ENCODE peak calls at places on chromosomes 12 and 14, in four cellular contexts. One of them, this sample, is unnamed.

GRCh38 chr14:104554608-104555401 is 24.8 kb upstream of the C14orf180 start:
- DNase-seq in upper lobe of right lung: peak; percentile 34
- DNase-seq in thoracic aorta: no peak
- DNase-seq in brain microvascular endothelial cell: no peak
- DNase-seq in this sample: no peak

GRCh38 chr14:70724061-70724596 is 82.4 kb downstream of the TTC9 start:
- DNase-seq in brain microvascular endothelial cell: no peak
- DNase-seq in upper lobe of right lung: no peak
- DNase-seq in thoracic aorta: no peak
- DNase-seq in this sample: no peak

GRCh38 chr12:5083955-5084849 is 40.5 kb downstream of the KCNA5 start:
- DNase-seq in thoracic aorta: no peak
- DNase-seq in upper lobe of right lung: no peak
- DNase-seq in brain microvascular endothelial cell: peak; percentile 74
- DNase-seq in this sample: no peak

GRCh38 chr12:24462946-24463345 is 486.0 kb downstream of the BCAT1 start:
- DNase-seq in brain microvascular endothelial cell: no peak
- DNase-seq in upper lobe of right lung: no peak
- DNase-seq in thoracic aorta: no peak
- DNase-seq in this sample: no peak

GRCh38 chr12:45909041-45909713 is 81.2 kb downstream of the SCAF11 start:
- DNase-seq in upper lobe of right lung: no peak
- DNase-seq in brain microvascular endothelial cell: no peak
- DNase-seq in thoracic aorta: no peak
- DNase-seq in this sample: no peak

GRCh38 chr12:52162971-52163370 is 28.8 kb downstream of the KRT80 start:
- DNase-seq in upper lobe of right lung: no peak
- DNase-seq in brain microvascular endothelial cell: no peak
- DNase-seq in thoracic aorta: no peak
- DNase-seq in this sample: no peak

GRCh38 chr12:46459111-46459510 is 86.5 kb upstream of the SLC38A2 start:
- DNase-seq in thoracic aorta: no peak
- DNase-seq in brain microvascular endothelial cell: peak; percentile 94
- DNase-seq in upper lobe of right lung: no peak
- DNase-seq in this sample: no peak

GRCh38 chr12:109741286-109741969 is 27.8 kb downstream of the FAM222A start:
- DNase-seq in thoracic aorta: no peak
- DNase-seq in brain microvascular endothelial cell: no peak
- DNase-seq in upper lobe of right lung: peak; percentile 49
- DNase-seq in this sample: no peak

GRCh38 chr12:51814311-51815088 is 34.0 kb downstream of the FIGNL2 start:
- DNase-seq in brain microvascular endothelial cell: peak; percentile 25
- DNase-seq in thoracic aorta: no peak
- DNase-seq in upper lobe of right lung: peak; percentile 92
- DNase-seq in this sample: peak; percentile 63

GRCh38 chr12:80064269-80064668 is 35.1 kb upstream of the OTOGL start:
- DNase-seq in thoracic aorta: no peak
- DNase-seq in upper lobe of right lung: no peak
- DNase-seq in brain microvascular endothelial cell: peak; percentile 56
- DNase-seq in this sample: no peak

GRCh38 chr14:85597701-85598100 is 67.8 kb downstream of the FLRT2 start:
- DNase-seq in brain microvascular endothelial cell: no peak
- DNase-seq in upper lobe of right lung: no peak
- DNase-seq in thoracic aorta: no peak
- DNase-seq in this sample: no peak

GRCh38 chr12:39816671-39817185 is 197.1 kb upstream of the ABCD2 start:
- DNase-seq in thoracic aorta: no peak
- DNase-seq in upper lobe of right lung: no peak
- DNase-seq in brain microvascular endothelial cell: no peak
- DNase-seq in this sample: no peak

GRCh38 chr12:7856516-7856915 is 16.2 kb downstream of the SLC2A14 start:
- DNase-seq in brain microvascular endothelial cell: peak; percentile 20
- DNase-seq in upper lobe of right lung: no peak
- DNase-seq in thoracic aorta: no peak
- DNase-seq in this sample: no peak

GRCh38 chr12:57141249-57141648 is 6.2 kb downstream of the LRP1-AS start:
- DNase-seq in upper lobe of right lung: no peak
- DNase-seq in thoracic aorta: no peak
- DNase-seq in brain microvascular endothelial cell: no peak
- DNase-seq in this sample: no peak

GRCh38 chr12:69240625-69240984 is 1.2 kb downstream of the CPSF6 start:
- DNase-seq in brain microvascular endothelial cell: no peak
- DNase-seq in thoracic aorta: no peak
- DNase-seq in upper lobe of right lung: no peak
- DNase-seq in this sample: no peak

DNA sequence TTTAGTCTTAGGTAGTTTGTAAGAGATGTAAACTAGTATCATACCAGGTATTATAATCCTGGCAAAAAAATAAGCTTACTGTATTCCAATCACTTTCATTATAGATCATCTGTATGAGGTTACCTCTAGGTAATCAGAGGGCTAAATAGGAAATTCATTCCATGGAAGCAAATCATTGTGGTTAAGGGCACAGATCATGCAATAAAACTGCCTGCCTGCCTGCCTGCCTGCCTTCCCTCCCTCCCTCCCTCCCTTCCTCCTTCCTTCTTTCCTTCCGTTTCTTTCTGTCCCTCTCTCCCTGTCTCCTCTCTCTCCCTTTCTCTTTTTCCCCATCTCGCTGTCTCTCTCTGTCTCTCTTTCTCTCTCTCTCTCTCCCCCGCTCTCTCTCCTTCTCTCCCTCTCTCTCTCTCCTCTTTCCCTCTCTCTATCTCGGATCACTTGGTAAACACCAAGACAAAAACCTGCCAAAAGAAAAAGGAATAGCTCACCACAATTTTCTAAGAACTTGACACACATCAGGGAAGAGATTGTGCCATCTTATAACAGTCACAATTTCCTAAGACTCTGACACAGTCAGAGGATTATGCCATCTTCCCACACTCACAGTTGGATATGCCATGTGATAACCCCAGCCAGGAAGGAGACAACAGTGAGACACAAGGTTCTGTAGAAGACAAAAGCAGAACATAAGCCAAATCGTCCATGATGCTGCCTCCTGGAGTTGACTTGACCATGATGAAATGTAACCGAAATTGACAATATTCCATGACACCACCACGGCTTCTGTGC is 3.0 kb upstream of the CLEC9A start:
- DNase-seq in brain microvascular endothelial cell: peak; percentile 9
- DNase-seq in thoracic aorta: no peak
- DNase-seq in upper lobe of right lung: no peak
- DNase-seq in this sample: no peak
- TF ChIP-seq CTCF in brain microvascular endothelial cell: no peak
- TF ChIP-seq CTCF in thoracic aorta: no peak
- TF ChIP-seq CTCF in upper lobe of right lung: no peak
- TF ChIP-seq CTCF in this sample: no peak

DNA sequence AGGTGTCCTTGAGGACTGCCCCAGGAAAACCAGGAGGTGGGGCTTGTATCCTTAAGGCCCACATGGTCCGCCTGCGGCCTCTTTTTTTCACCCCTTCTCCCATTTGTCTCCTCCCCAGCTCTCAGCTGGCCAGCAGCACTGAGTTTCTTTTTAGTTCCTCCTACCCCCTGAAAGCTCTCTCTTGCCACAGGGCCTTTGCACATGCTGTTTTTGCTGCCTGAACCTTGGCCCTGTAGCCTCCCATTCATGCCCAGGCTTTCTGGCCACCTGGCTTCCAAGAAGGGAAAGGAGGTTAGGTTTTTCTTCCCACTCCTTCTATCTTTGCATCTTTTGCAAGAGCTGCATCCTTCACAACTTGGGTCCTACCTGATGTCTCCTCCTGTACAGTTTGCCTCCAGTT is 358.1 kb downstream of the VRK1 start:
- DNase-seq in upper lobe of right lung: no peak
- DNase-seq in brain microvascular endothelial cell: no peak
- DNase-seq in thoracic aorta: no peak
- DNase-seq in this sample: no peak
- H3K27ac ChIP-seq in upper lobe of right lung: no peak overlapping the region
- H3K27ac ChIP-seq in brain microvascular endothelial cell: no peak overlapping the region
- H3K27ac ChIP-seq in thoracic aorta: no peak overlapping the region
- H3K27ac ChIP-seq in this sample: no peak overlapping the region

GRCh38 chr12:114789821-114790220 is 105.8 kb upstream of the TBX3 start:
- DNase-seq in thoracic aorta: no peak
- DNase-seq in brain microvascular endothelial cell: no peak
- DNase-seq in upper lobe of right lung: no peak
- DNase-seq in this sample: no peak
- H3K27me3 ChIP-seq in thoracic aorta: no peaks in the 10 kb centered on the region
- H3K27me3 ChIP-seq in brain microvascular endothelial cell: no peaks in the 10 kb centered on the region
- H3K27me3 ChIP-seq in upper lobe of right lung: no peaks in the 10 kb centered on the region
- H3K27me3 ChIP-seq in this sample: no peaks in the 10 kb centered on the region

GRCh38 chr14:92322516-92322915 is 449 bp upstream of the SLC24A4 start:
- DNase-seq in brain microvascular endothelial cell: no peak
- DNase-seq in thoracic aorta: no peak
- DNase-seq in upper lobe of right lung: no peak
- DNase-seq in this sample: no peak

GRCh38 chr14:92325835-92326234 is 2.9 kb downstream of the SLC24A4 start:
- DNase-seq in thoracic aorta: no peak
- DNase-seq in upper lobe of right lung: no peak
- DNase-seq in brain microvascular endothelial cell: no peak
- DNase-seq in this sample: no peak

GRCh38 chr14:92323916-92324818 is 1.2 kb downstream of the SLC24A4 start:
- DNase-seq in brain microvascular endothelial cell: no peak
- DNase-seq in thoracic aorta: no peak
- DNase-seq in upper lobe of right lung: no peak
- DNase-seq in this sample: no peak

GRCh38 chr14:92321701-92322100 is 1.3 kb upstream of the SLC24A4 start:
- DNase-seq in brain microvascular endothelial cell: no peak
- DNase-seq in thoracic aorta: no peak
- DNase-seq in upper lobe of right lung: no peak
- DNase-seq in this sample: no peak

DNA sequence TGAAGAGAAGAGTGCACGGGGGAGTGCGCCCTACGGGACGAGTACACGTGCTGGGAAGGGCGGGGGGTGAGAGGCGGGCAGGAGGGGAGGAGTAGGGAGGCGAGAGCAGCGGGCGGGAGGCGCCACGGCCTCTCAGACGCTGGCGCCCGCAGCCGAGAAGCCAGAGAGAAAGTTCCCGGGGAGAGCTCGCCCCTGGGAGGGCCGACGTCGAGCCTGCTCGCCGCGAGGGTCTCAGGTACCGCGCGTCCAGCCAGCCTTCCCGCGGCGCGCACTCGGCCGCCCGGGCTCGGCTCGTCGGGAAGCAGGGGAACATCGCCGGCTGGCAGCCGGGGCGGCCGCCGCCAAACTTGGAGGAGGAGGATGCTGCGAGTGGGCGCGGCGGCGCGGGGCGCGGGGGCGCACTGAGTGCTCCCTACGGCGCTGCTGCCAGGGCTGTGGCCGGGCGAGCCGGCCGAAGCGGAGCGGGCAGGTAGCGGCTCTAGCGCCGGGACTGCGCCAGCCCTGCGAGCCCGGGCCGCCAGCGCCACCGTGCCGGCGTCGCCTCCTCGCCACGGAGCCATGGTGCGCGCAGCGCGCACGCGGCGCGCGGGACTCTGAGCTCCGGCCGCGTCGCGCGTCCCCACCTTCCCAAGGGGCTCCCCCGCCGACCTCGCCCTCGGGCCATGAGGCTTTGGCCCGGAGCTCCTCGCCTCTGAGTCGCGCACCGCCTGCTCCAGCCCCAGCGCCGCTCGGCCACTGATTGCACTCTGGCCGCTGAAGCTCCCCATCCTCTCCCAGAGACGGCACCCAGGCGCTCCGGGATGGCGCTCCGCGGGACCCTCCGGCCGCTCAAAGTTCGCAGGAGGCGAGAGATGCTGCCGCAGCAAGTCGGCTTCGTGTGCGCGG is at the start of gene SLC24A4:
- DNase-seq in brain microvascular endothelial cell: no peak
- DNase-seq in upper lobe of right lung: peak; percentile 67
- DNase-seq in thoracic aorta: no peak
- DNase-seq in this sample: no peak
- TF ChIP-seq CTCF in brain microvascular endothelial cell: no peak
- TF ChIP-seq CTCF in upper lobe of right lung: no peak
- TF ChIP-seq CTCF in thoracic aorta: no peak
- TF ChIP-seq CTCF in this sample: no peak

This sample was measured in CD8-positive, alpha-beta T cell.